ENCODE peak calls at places on chromosomes 11 and 22, in five cellular contexts. One of them, this sample, is unnamed.

GRCh38 chr11:8087185-8087584 is 6.2 kb downstream of the TUB start:
- DNase-seq in left ventricle myocardium inferior: no peak
- DNase-seq in fibroblast of the conjunctiva: no peak
- DNase-seq in NCI-H1930: no peak
- DNase-seq in neural crest cell: no peak
- DNase-seq in this sample: no peak

GRCh38 chr22:19569976-19570375 is 45.8 kb upstream of the CLDN5 start:
- DNase-seq in left ventricle myocardium inferior: no peak
- DNase-seq in fibroblast of the conjunctiva: no peak
- DNase-seq in NCI-H1930: no peak
- DNase-seq in neural crest cell: no peak
- DNase-seq in this sample: no peak

GRCh38 chr11:8477151-8477550 is 116.9 kb downstream of the STK33 start:
- DNase-seq in left ventricle myocardium inferior: no peak
- DNase-seq in fibroblast of the conjunctiva: no peak
- DNase-seq in NCI-H1930: no peak
- DNase-seq in neural crest cell: no peak
- DNase-seq in this sample: no peak

GRCh38 chr11:130689222-130689908 is 226.9 kb downstream of the SNX19 start:
- DNase-seq in left ventricle myocardium inferior: no peak
- DNase-seq in fibroblast of the conjunctiva: no peak
- DNase-seq in NCI-H1930: no peak
- DNase-seq in neural crest cell: no peak
- DNase-seq in this sample: no peak

GRCh38 chr11:9757809-9758675 is 94.2 kb downstream of the SWAP70 start:
- DNase-seq in left ventricle myocardium inferior: peak
- DNase-seq in fibroblast of the conjunctiva: peak
- DNase-seq in NCI-H1930: peak
- DNase-seq in neural crest cell: peak
- DNase-seq in this sample: peak

GRCh38 chr11:65434057-65434666 is 11.6 kb downstream of the NEAT1 start:
- DNase-seq in left ventricle myocardium inferior: no peak
- DNase-seq in fibroblast of the conjunctiva: no peak
- DNase-seq in NCI-H1930: no peak
- DNase-seq in neural crest cell: no peak
- DNase-seq in this sample: no peak

GRCh38 chr11:131712897-131713296 is 342.5 kb downstream of the NTM start:
- DNase-seq in left ventricle myocardium inferior: no peak
- DNase-seq in fibroblast of the conjunctiva: no peak
- DNase-seq in NCI-H1930: no peak
- DNase-seq in neural crest cell: no peak
- DNase-seq in this sample: no peak

GRCh38 chr11:31060880-31061279 is 308.7 kb downstream of the DCDC1 start:
- DNase-seq in left ventricle myocardium inferior: no peak
- DNase-seq in fibroblast of the conjunctiva: no peak
- DNase-seq in NCI-H1930: no peak
- DNase-seq in neural crest cell: peak
- DNase-seq in this sample: no peak

GRCh38 chr11:116249561-116249960 is 523.2 kb downstream of the BUD13 start:
- DNase-seq in left ventricle myocardium inferior: no peak
- DNase-seq in fibroblast of the conjunctiva: no peak
- DNase-seq in NCI-H1930: no peak
- DNase-seq in neural crest cell: no peak
- DNase-seq in this sample: no peak

GRCh38 chr11:3849297-3849874 is 6.1 kb upstream of the STIM1 start:
- DNase-seq in left ventricle myocardium inferior: no peak
- DNase-seq in fibroblast of the conjunctiva: no peak
- DNase-seq in NCI-H1930: peak
- DNase-seq in neural crest cell: peak
- DNase-seq in this sample: no peak

GRCh38 chr22:46665151-46665695 is 45.0 kb downstream of the GRAMD4 start:
- DNase-seq in left ventricle myocardium inferior: no peak
- DNase-seq in fibroblast of the conjunctiva: no peak
- DNase-seq in NCI-H1930: no peak
- DNase-seq in neural crest cell: no peak
- DNase-seq in this sample: no peak

GRCh38 chr11:76209671-76209955 is 3.3 kb upstream of the WNT11 start:
- DNase-seq in left ventricle myocardium inferior: no peak
- DNase-seq in fibroblast of the conjunctiva: no peak
- DNase-seq in NCI-H1930: no peak
- DNase-seq in neural crest cell: no peak
- DNase-seq in this sample: no peak

GRCh38 chr11:101870510-101870909 is 44.3 kb upstream of the CEP126 start:
- DNase-seq in left ventricle myocardium inferior: no peak
- DNase-seq in fibroblast of the conjunctiva: peak
- DNase-seq in NCI-H1930: no peak
- DNase-seq in neural crest cell: no peak
- DNase-seq in this sample: no peak

GRCh38 chr22:27840436-27840835 is 38.9 kb upstream of the MN1 start:
- DNase-seq in left ventricle myocardium inferior: no peak
- DNase-seq in fibroblast of the conjunctiva: no peak
- DNase-seq in NCI-H1930: no peak
- DNase-seq in neural crest cell: no peak
- DNase-seq in this sample: no peak

GRCh38 chr22:45127866-45128265 is 35.9 kb upstream of the NUP50 start:
- DNase-seq in left ventricle myocardium inferior: no peak
- DNase-seq in fibroblast of the conjunctiva: no peak
- DNase-seq in NCI-H1930: no peak
- DNase-seq in neural crest cell: no peak
- DNase-seq in this sample: no peak

GRCh38 chr11:34948721-34949120 is 32.3 kb downstream of the PDHX start:
- DNase-seq in left ventricle myocardium inferior: no peak
- DNase-seq in fibroblast of the conjunctiva: no peak
- DNase-seq in NCI-H1930: no peak
- DNase-seq in neural crest cell: no peak
- DNase-seq in this sample: no peak